ENCODE peak calls at places on chromosomes 5 and 9, in nine cellular contexts. One of them, this sample, is unnamed.

GRCh38 chr5:1698589-1699316 is 100.9 kb downstream of the MRPL36 start:
- DNase-seq in upper lobe of right lung: no peak
- DNase-seq in kidney: no peak
- DNase-seq in A549: no peak
- DNase-seq in body of pancreas: no peak
- DNase-seq in activated CD8-positive, alpha-beta T cell treated with anti-CD3 and anti-CD28 coated beads for 36 hours: peak
- DNase-seq in lung: no peak
- DNase-seq in fibroblast of mammary gland: no peak
- DNase-seq in AG09309: no peak
- DNase-seq in this sample: no peak

GRCh38 chr5:160378325-160378724 is 7.9 kb upstream of the C1QTNF2 start:
- DNase-seq in upper lobe of right lung: no peak
- DNase-seq in kidney: no peak
- DNase-seq in A549: no peak
- DNase-seq in body of pancreas: no peak
- DNase-seq in activated CD8-positive, alpha-beta T cell treated with anti-CD3 and anti-CD28 coated beads for 36 hours: no peak
- DNase-seq in lung: no peak
- DNase-seq in fibroblast of mammary gland: no peak
- DNase-seq in AG09309: no peak
- DNase-seq in this sample: no peak

GRCh38 chr5:113384787-113385186 is 50.0 kb downstream of the TSSK1B start:
- DNase-seq in upper lobe of right lung: no peak
- DNase-seq in kidney: no peak
- DNase-seq in A549: no peak
- DNase-seq in body of pancreas: no peak
- DNase-seq in activated CD8-positive, alpha-beta T cell treated with anti-CD3 and anti-CD28 coated beads for 36 hours: no peak
- DNase-seq in lung: no peak
- DNase-seq in fibroblast of mammary gland: no peak
- DNase-seq in AG09309: no peak
- DNase-seq in this sample: no peak

GRCh38 chr9:12464368-12464767 is 228.8 kb upstream of the TYRP1 start:
- DNase-seq in upper lobe of right lung: no peak
- DNase-seq in kidney: no peak
- DNase-seq in A549: no peak
- DNase-seq in body of pancreas: no peak
- DNase-seq in activated CD8-positive, alpha-beta T cell treated with anti-CD3 and anti-CD28 coated beads for 36 hours: no peak
- DNase-seq in lung: no peak
- DNase-seq in fibroblast of mammary gland: no peak
- DNase-seq in AG09309: no peak
- DNase-seq in this sample: no peak

GRCh38 chr9:109120204-109120789 is 550 bp upstream of the TMEM245 start:
- DNase-seq in upper lobe of right lung: no peak
- DNase-seq in kidney: no peak
- DNase-seq in A549: no peak
- DNase-seq in body of pancreas: no peak
- DNase-seq in activated CD8-positive, alpha-beta T cell treated with anti-CD3 and anti-CD28 coated beads for 36 hours: no peak
- DNase-seq in lung: no peak
- DNase-seq in fibroblast of mammary gland: no peak
- DNase-seq in AG09309: no peak
- DNase-seq in this sample: no peak

GRCh38 chr5:135348920-135349319 is 50.1 kb downstream of the MACROH2A1 start:
- DNase-seq in upper lobe of right lung: no peak
- DNase-seq in kidney: no peak
- DNase-seq in A549: no peak
- DNase-seq in body of pancreas: no peak
- DNase-seq in activated CD8-positive, alpha-beta T cell treated with anti-CD3 and anti-CD28 coated beads for 36 hours: no peak
- DNase-seq in lung: no peak
- DNase-seq in fibroblast of mammary gland: peak
- DNase-seq in AG09309: no peak
- DNase-seq in this sample: no peak

GRCh38 chr5:90803376-90803775 is 244.8 kb downstream of the ADGRV1 start:
- DNase-seq in upper lobe of right lung: no peak
- DNase-seq in kidney: no peak
- DNase-seq in A549: peak
- DNase-seq in body of pancreas: no peak
- DNase-seq in activated CD8-positive, alpha-beta T cell treated with anti-CD3 and anti-CD28 coated beads for 36 hours: no peak
- DNase-seq in lung: no peak
- DNase-seq in fibroblast of mammary gland: no peak
- DNase-seq in AG09309: no peak
- DNase-seq in this sample: no peak

GRCh38 chr5:1747803-1748085 is 51.9 kb downstream of the MRPL36 start:
- DNase-seq in upper lobe of right lung: peak
- DNase-seq in kidney: peak
- DNase-seq in A549: no peak
- DNase-seq in body of pancreas: no peak
- DNase-seq in activated CD8-positive, alpha-beta T cell treated with anti-CD3 and anti-CD28 coated beads for 36 hours: no peak
- DNase-seq in lung: no peak
- DNase-seq in fibroblast of mammary gland: no peak
- DNase-seq in AG09309: no peak
- DNase-seq in this sample: no peak

GRCh38 chr9:99822096-99822595 is 461 bp downstream of the NR4A3 start:
- DNase-seq in upper lobe of right lung: no peak
- DNase-seq in kidney: no peak
- DNase-seq in A549: peak
- DNase-seq in body of pancreas: peak
- DNase-seq in activated CD8-positive, alpha-beta T cell treated with anti-CD3 and anti-CD28 coated beads for 36 hours: no peak
- DNase-seq in lung: no peak
- DNase-seq in fibroblast of mammary gland: no peak
- DNase-seq in AG09309: no peak
- DNase-seq in this sample: peak

GRCh38 chr9:102499468-102499867 is 495.7 kb upstream of the CYLC2 start:
- DNase-seq in upper lobe of right lung: no peak
- DNase-seq in kidney: no peak
- DNase-seq in A549: no peak
- DNase-seq in body of pancreas: no peak
- DNase-seq in activated CD8-positive, alpha-beta T cell treated with anti-CD3 and anti-CD28 coated beads for 36 hours: no peak
- DNase-seq in lung: no peak
- DNase-seq in fibroblast of mammary gland: no peak
- DNase-seq in AG09309: no peak
- DNase-seq in this sample: no peak

GRCh38 chr5:42896523-42896922 is 84.8 kb upstream of the SELENOP start:
- DNase-seq in upper lobe of right lung: no peak
- DNase-seq in kidney: no peak
- DNase-seq in A549: no peak
- DNase-seq in body of pancreas: no peak
- DNase-seq in activated CD8-positive, alpha-beta T cell treated with anti-CD3 and anti-CD28 coated beads for 36 hours: no peak
- DNase-seq in lung: no peak
- DNase-seq in fibroblast of mammary gland: no peak
- DNase-seq in AG09309: no peak
- DNase-seq in this sample: no peak

GRCh38 chr5:42888771-42889170 is 77.1 kb upstream of the SELENOP start:
- DNase-seq in upper lobe of right lung: no peak
- DNase-seq in kidney: no peak
- DNase-seq in A549: no peak
- DNase-seq in body of pancreas: no peak
- DNase-seq in activated CD8-positive, alpha-beta T cell treated with anti-CD3 and anti-CD28 coated beads for 36 hours: no peak
- DNase-seq in lung: no peak
- DNase-seq in fibroblast of mammary gland: no peak
- DNase-seq in AG09309: no peak
- DNase-seq in this sample: no peak

GRCh38 chr5:42889311-42889933 is 77.7 kb upstream of the SELENOP start:
- DNase-seq in upper lobe of right lung: no peak
- DNase-seq in kidney: no peak
- DNase-seq in A549: peak
- DNase-seq in body of pancreas: peak
- DNase-seq in activated CD8-positive, alpha-beta T cell treated with anti-CD3 and anti-CD28 coated beads for 36 hours: peak
- DNase-seq in lung: peak
- DNase-seq in fibroblast of mammary gland: peak
- DNase-seq in AG09309: peak
- DNase-seq in this sample: no peak

GRCh38 chr5:42898760-42899159 is 87.1 kb upstream of the SELENOP start:
- DNase-seq in upper lobe of right lung: no peak
- DNase-seq in kidney: no peak
- DNase-seq in A549: no peak
- DNase-seq in body of pancreas: no peak
- DNase-seq in activated CD8-positive, alpha-beta T cell treated with anti-CD3 and anti-CD28 coated beads for 36 hours: no peak
- DNase-seq in lung: no peak
- DNase-seq in fibroblast of mammary gland: no peak
- DNase-seq in AG09309: no peak
- DNase-seq in this sample: no peak

DNA sequence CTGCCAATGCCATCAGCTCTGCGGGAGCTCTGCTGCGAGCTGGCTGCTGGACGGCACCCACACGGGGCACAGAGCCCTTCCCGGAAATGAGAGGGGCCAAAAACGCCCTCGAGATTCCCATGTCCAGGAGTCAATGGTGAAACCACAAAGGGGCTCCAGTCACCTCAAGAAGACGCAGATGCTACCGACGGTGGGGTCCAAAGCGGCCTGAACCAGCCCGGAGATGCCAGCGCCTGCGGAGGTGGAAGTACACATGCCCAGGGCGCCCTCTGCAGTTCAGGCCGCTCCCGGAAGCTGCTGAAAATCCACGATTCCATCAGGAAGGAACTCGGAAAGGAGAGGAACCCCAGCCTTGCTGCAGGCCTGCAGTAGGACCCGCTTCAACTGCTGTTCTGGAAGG is 82.4 kb upstream of the SELENOP start:
- DNase-seq in upper lobe of right lung: no peak
- DNase-seq in kidney: no peak
- DNase-seq in A549: no peak
- DNase-seq in body of pancreas: peak
- DNase-seq in activated CD8-positive, alpha-beta T cell treated with anti-CD3 and anti-CD28 coated beads for 36 hours: no peak
- DNase-seq in lung: no peak
- DNase-seq in fibroblast of mammary gland: no peak
- DNase-seq in AG09309: no peak
- DNase-seq in this sample: no peak
- TF ChIP-seq CTCF in upper lobe of right lung: peak
- TF ChIP-seq CTCF in kidney: peak
- TF ChIP-seq CTCF in A549: no peak
- TF ChIP-seq CTCF in body of pancreas: peak
- TF ChIP-seq CTCF in activated CD8-positive, alpha-beta T cell treated with anti-CD3 and anti-CD28 coated beads for 36 hours: no peak
- TF ChIP-seq CTCF in lung: no peak
- TF ChIP-seq CTCF in fibroblast of mammary gland: peak
- TF ChIP-seq CTCF in AG09309: peak
- TF ChIP-seq CTCF in this sample: no peak

GRCh38 chr9:86945868-86946711 is 1.2 kb downstream of the GAS1 start:
- DNase-seq in upper lobe of right lung: peak
- DNase-seq in kidney: peak
- DNase-seq in A549: peak
- DNase-seq in body of pancreas: peak
- DNase-seq in activated CD8-positive, alpha-beta T cell treated with anti-CD3 and anti-CD28 coated beads for 36 hours: peak
- DNase-seq in lung: peak
- DNase-seq in fibroblast of mammary gland: peak
- DNase-seq in AG09309: no peak
- DNase-seq in this sample: peak
- TF ChIP-seq CTCF in upper lobe of right lung: peak
- TF ChIP-seq CTCF in kidney: peak
- TF ChIP-seq CTCF in A549: no peak
- TF ChIP-seq CTCF in body of pancreas: peak
- TF ChIP-seq CTCF in activated CD8-positive, alpha-beta T cell treated with anti-CD3 and anti-CD28 coated beads for 36 hours: peak
- TF ChIP-seq CTCF in lung: no peak
- TF ChIP-seq CTCF in fibroblast of mammary gland: no peak
- TF ChIP-seq CTCF in AG09309: peak
- TF ChIP-seq CTCF in this sample: peak

GRCh38 chr5:124740991-124741583 is 5.4 kb downstream of the ZNF608 start:
- DNase-seq in upper lobe of right lung: no peak
- DNase-seq in kidney: no peak
- DNase-seq in A549: no peak
- DNase-seq in body of pancreas: no peak
- DNase-seq in activated CD8-positive, alpha-beta T cell treated with anti-CD3 and anti-CD28 coated beads for 36 hours: no peak
- DNase-seq in lung: no peak
- DNase-seq in fibroblast of mammary gland: peak
- DNase-seq in AG09309: peak
- DNase-seq in this sample: no peak
- TF ChIP-seq CTCF in upper lobe of right lung: no peak
- TF ChIP-seq CTCF in kidney: no peak
- TF ChIP-seq CTCF in A549: no peak
- TF ChIP-seq CTCF in body of pancreas: no peak
- TF ChIP-seq CTCF in activated CD8-positive, alpha-beta T cell treated with anti-CD3 and anti-CD28 coated beads for 36 hours: no peak
- TF ChIP-seq CTCF in lung: no peak
- TF ChIP-seq CTCF in fibroblast of mammary gland: no peak
- TF ChIP-seq CTCF in AG09309: no peak
- TF ChIP-seq CTCF in this sample: no peak

GRCh38 chr5:176817864-176818377 is 7.6 kb downstream of the UNC5A start:
- DNase-seq in upper lobe of right lung: no peak
- DNase-seq in kidney: no peak
- DNase-seq in A549: peak
- DNase-seq in body of pancreas: no peak
- DNase-seq in activated CD8-positive, alpha-beta T cell treated with anti-CD3 and anti-CD28 coated beads for 36 hours: peak
- DNase-seq in lung: no peak
- DNase-seq in fibroblast of mammary gland: peak
- DNase-seq in AG09309: no peak
- DNase-seq in this sample: no peak
- TF ChIP-seq CTCF in upper lobe of right lung: peak
- TF ChIP-seq CTCF in kidney: no peak
- TF ChIP-seq CTCF in A549: peak
- TF ChIP-seq CTCF in body of pancreas: no peak
- TF ChIP-seq CTCF in activated CD8-positive, alpha-beta T cell treated with anti-CD3 and anti-CD28 coated beads for 36 hours: peak
- TF ChIP-seq CTCF in lung: no peak
- TF ChIP-seq CTCF in fibroblast of mammary gland: peak
- TF ChIP-seq CTCF in AG09309: peak
- TF ChIP-seq CTCF in this sample: peak

GRCh38 chr9:95048225-95049087 is 269.1 kb downstream of the FANCC start:
- DNase-seq in upper lobe of right lung: peak
- DNase-seq in kidney: peak
- DNase-seq in A549: no peak
- DNase-seq in body of pancreas: peak
- DNase-seq in activated CD8-positive, alpha-beta T cell treated with anti-CD3 and anti-CD28 coated beads for 36 hours: peak
- DNase-seq in lung: peak
- DNase-seq in fibroblast of mammary gland: peak
- DNase-seq in AG09309: no peak
- DNase-seq in this sample: no peak

GRCh38 chr9:95045751-95046150 is 271.8 kb downstream of the FANCC start:
- DNase-seq in upper lobe of right lung: no peak
- DNase-seq in kidney: no peak
- DNase-seq in A549: no peak
- DNase-seq in body of pancreas: peak
- DNase-seq in activated CD8-positive, alpha-beta T cell treated with anti-CD3 and anti-CD28 coated beads for 36 hours: no peak
- DNase-seq in lung: no peak
- DNase-seq in fibroblast of mammary gland: no peak
- DNase-seq in AG09309: no peak
- DNase-seq in this sample: no peak

GRCh38 chr9:95043826-95044225 is 273.7 kb downstream of the FANCC start:
- DNase-seq in upper lobe of right lung: no peak
- DNase-seq in kidney: no peak
- DNase-seq in A549: no peak
- DNase-seq in body of pancreas: peak
- DNase-seq in activated CD8-positive, alpha-beta T cell treated with anti-CD3 and anti-CD28 coated beads for 36 hours: no peak
- DNase-seq in lung: no peak
- DNase-seq in fibroblast of mammary gland: no peak
- DNase-seq in AG09309: no peak
- DNase-seq in this sample: no peak

GRCh38 chr9:95047452-95048224 is 269.9 kb downstream of the FANCC start:
- DNase-seq in upper lobe of right lung: no peak
- DNase-seq in kidney: no peak
- DNase-seq in A549: no peak
- DNase-seq in body of pancreas: no peak
- DNase-seq in activated CD8-positive, alpha-beta T cell treated with anti-CD3 and anti-CD28 coated beads for 36 hours: no peak
- DNase-seq in lung: no peak
- DNase-seq in fibroblast of mammary gland: no peak
- DNase-seq in AG09309: no peak
- DNase-seq in this sample: no peak

GRCh38 chr9:95044731-95045508 is 272.6 kb downstream of the FANCC start:
- DNase-seq in upper lobe of right lung: no peak
- DNase-seq in kidney: peak
- DNase-seq in A549: peak
- DNase-seq in body of pancreas: peak
- DNase-seq in activated CD8-positive, alpha-beta T cell treated with anti-CD3 and anti-CD28 coated beads for 36 hours: no peak
- DNase-seq in lung: no peak
- DNase-seq in fibroblast of mammary gland: no peak
- DNase-seq in AG09309: no peak
- DNase-seq in this sample: no peak
- TF ChIP-seq CTCF in upper lobe of right lung: no peak
- TF ChIP-seq CTCF in kidney: peak
- TF ChIP-seq CTCF in A549: peak
- TF ChIP-seq CTCF in body of pancreas: peak
- TF ChIP-seq CTCF in activated CD8-positive, alpha-beta T cell treated with anti-CD3 and anti-CD28 coated beads for 36 hours: no peak
- TF ChIP-seq CTCF in lung: no peak
- TF ChIP-seq CTCF in fibroblast of mammary gland: no peak
- TF ChIP-seq CTCF in AG09309: peak
- TF ChIP-seq CTCF in this sample: peak

This sample was measured in type B pancreatic cell.